ENCODE peak calls at places on chromosomes 12 and 14, in seven cellular contexts. One of them, this sample, is unnamed. For H3K4me1, the result is how much of the 10 kb centered on the place peaks cover.

GRCh38 chr12:59155448-59155847 is 235.1 kb upstream of the LRIG3 start:
- DNase-seq in PC-9: no peak
- DNase-seq in HCT116: no peak
- DNase-seq in PC-3: no peak
- DNase-seq in mammary epithelial cell: no peak
- DNase-seq in OCI-LY7: no peak
- DNase-seq in keratinocyte: no peak
- DNase-seq in this sample: no peak

GRCh38 chr14:73712540-73713141 is 1.5 kb downstream of the PNMA1 start:
- DNase-seq in PC-3: peak
- DNase-seq in PC-9: no peak
- DNase-seq in keratinocyte: no peak
- DNase-seq in mammary epithelial cell: peak
- DNase-seq in HCT116: no peak
- DNase-seq in OCI-LY7: peak
- DNase-seq in this sample: no peak

GRCh38 chr14:78863143-78863542 is 693.0 kb downstream of the NRXN3 start:
- DNase-seq in PC-9: peak
- DNase-seq in PC-3: peak
- DNase-seq in keratinocyte: peak
- DNase-seq in OCI-LY7: peak
- DNase-seq in HCT116: no peak
- DNase-seq in mammary epithelial cell: peak
- DNase-seq in this sample: peak

GRCh38 chr14:93086441-93087055 is 29.2 kb downstream of the ITPK1 start:
- DNase-seq in PC-9: peak
- DNase-seq in keratinocyte: no peak
- DNase-seq in HCT116: no peak
- DNase-seq in OCI-LY7: no peak
- DNase-seq in PC-3: no peak
- DNase-seq in mammary epithelial cell: no peak
- DNase-seq in this sample: no peak

GRCh38 chr12:2646341-2646740 is 148.4 kb upstream of the FKBP4 start:
- DNase-seq in PC-9: no peak
- DNase-seq in mammary epithelial cell: no peak
- DNase-seq in HCT116: no peak
- DNase-seq in PC-3: no peak
- DNase-seq in keratinocyte: no peak
- DNase-seq in OCI-LY7: no peak
- DNase-seq in this sample: no peak

GRCh38 chr12:81627336-81628189 is 131.6 kb downstream of the PPFIA2 start:
- DNase-seq in PC-3: peak
- DNase-seq in PC-9: peak
- DNase-seq in HCT116: peak
- DNase-seq in keratinocyte: no peak
- DNase-seq in OCI-LY7: peak
- DNase-seq in mammary epithelial cell: peak
- DNase-seq in this sample: no peak

GRCh38 chr14:85565862-85566296 is 35.9 kb downstream of the FLRT2 start:
- DNase-seq in mammary epithelial cell: peak
- DNase-seq in OCI-LY7: no peak
- DNase-seq in PC-3: peak
- DNase-seq in HCT116: no peak
- DNase-seq in PC-9: no peak
- DNase-seq in keratinocyte: peak
- DNase-seq in this sample: no peak

GRCh38 chr12:109723311-109723791 is 9.7 kb downstream of the FAM222A start:
- DNase-seq in PC-3: no peak
- DNase-seq in mammary epithelial cell: no peak
- DNase-seq in OCI-LY7: no peak
- DNase-seq in keratinocyte: no peak
- DNase-seq in PC-9: no peak
- DNase-seq in HCT116: no peak
- DNase-seq in this sample: no peak

GRCh38 chr12:57087689-57088441 is 1.0 kb upstream of the NAB2 start:
- DNase-seq in HCT116: peak
- DNase-seq in OCI-LY7: peak
- DNase-seq in PC-9: peak
- DNase-seq in mammary epithelial cell: peak
- DNase-seq in PC-3: peak
- DNase-seq in keratinocyte: no peak
- DNase-seq in this sample: no peak

GRCh38 chr14:23882884-23883283 is 70.7 kb upstream of the DHRS4 start:
- DNase-seq in PC-3: no peak
- DNase-seq in HCT116: no peak
- DNase-seq in PC-9: no peak
- DNase-seq in keratinocyte: no peak
- DNase-seq in mammary epithelial cell: no peak
- DNase-seq in OCI-LY7: peak
- DNase-seq in this sample: no peak

GRCh38 chr14:67240168-67240932 is 885 bp upstream of the PALS1 start:
- DNase-seq in PC-9: peak
- DNase-seq in PC-3: peak
- DNase-seq in HCT116: no peak
- DNase-seq in mammary epithelial cell: peak
- DNase-seq in keratinocyte: no peak
- DNase-seq in OCI-LY7: peak
- DNase-seq in this sample: no peak

GRCh38 chr12:68416826-68417225 is 84.7 kb upstream of the MDM1 start:
- DNase-seq in PC-3: peak
- DNase-seq in mammary epithelial cell: peak
- DNase-seq in PC-9: no peak
- DNase-seq in keratinocyte: no peak
- DNase-seq in OCI-LY7: no peak
- DNase-seq in HCT116: no peak
- DNase-seq in this sample: no peak

GRCh38 chr12:115553622-115554021 is 723.9 kb downstream of the MED13L start:
- DNase-seq in OCI-LY7: no peak
- DNase-seq in keratinocyte: no peak
- DNase-seq in PC-3: no peak
- DNase-seq in HCT116: no peak
- DNase-seq in mammary epithelial cell: no peak
- DNase-seq in PC-9: no peak
- DNase-seq in this sample: no peak

GRCh38 chr14:46840971-46841729 is 189.6 kb upstream of the RPL10L start:
- DNase-seq in HCT116: no peak
- DNase-seq in keratinocyte: no peak
- DNase-seq in mammary epithelial cell: no peak
- DNase-seq in PC-3: no peak
- DNase-seq in PC-9: no peak
- DNase-seq in OCI-LY7: no peak
- DNase-seq in this sample: no peak

GRCh38 chr12:71128191-71128590 is 29.6 kb downstream of the TSPAN8 start:
- DNase-seq in PC-3: no peak
- DNase-seq in keratinocyte: no peak
- DNase-seq in PC-9: no peak
- DNase-seq in OCI-LY7: no peak
- DNase-seq in mammary epithelial cell: no peak
- DNase-seq in HCT116: no peak
- DNase-seq in this sample: no peak

GRCh38 chr12:77814361-77814760 is 16.3 kb upstream of the NAV3 start:
- DNase-seq in mammary epithelial cell: no peak
- DNase-seq in keratinocyte: no peak
- DNase-seq in PC-9: no peak
- DNase-seq in HCT116: no peak
- DNase-seq in PC-3: no peak
- DNase-seq in OCI-LY7: no peak
- DNase-seq in this sample: no peak

GRCh38 chr12:188910-189621 is 24.9 kb downstream of the SLC6A12 start:
- DNase-seq in OCI-LY7: no peak
- DNase-seq in PC-3: peak
- DNase-seq in HCT116: no peak
- DNase-seq in PC-9: peak
- DNase-seq in mammary epithelial cell: no peak
- DNase-seq in keratinocyte: no peak
- DNase-seq in this sample: no peak

GRCh38 chr14:75409425-75410205 is 18.2 kb upstream of the JDP2 start:
- DNase-seq in mammary epithelial cell: no peak
- DNase-seq in PC-9: no peak
- DNase-seq in HCT116: no peak
- DNase-seq in PC-3: no peak
- DNase-seq in OCI-LY7: no peak
- DNase-seq in keratinocyte: no peak
- DNase-seq in this sample: no peak

GRCh38 chr12:64531665-64532334 is 78.5 kb upstream of the RASSF3 start:
- DNase-seq in keratinocyte: no peak
- DNase-seq in mammary epithelial cell: no peak
- DNase-seq in PC-3: no peak
- DNase-seq in OCI-LY7: no peak
- DNase-seq in PC-9: no peak
- DNase-seq in HCT116: no peak
- DNase-seq in this sample: no peak

GRCh38 chr12:59404109-59404650 is 191.6 kb upstream of the SLC16A7 start:
- DNase-seq in HCT116: no peak
- DNase-seq in keratinocyte: no peak
- DNase-seq in PC-9: no peak
- DNase-seq in OCI-LY7: no peak
- DNase-seq in PC-3: no peak
- DNase-seq in mammary epithelial cell: no peak
- DNase-seq in this sample: no peak

GRCh38 chr12:56995201-56995929 is 11.0 kb downstream of the ZBTB39 start:
- DNase-seq in keratinocyte: no peak
- DNase-seq in mammary epithelial cell: no peak
- DNase-seq in HCT116: no peak
- DNase-seq in OCI-LY7: no peak
- DNase-seq in PC-3: no peak
- DNase-seq in PC-9: no peak
- DNase-seq in this sample: no peak

GRCh38 chr14:50344116-50344775 is 32.1 kb downstream of the DMAC2L start:
- DNase-seq in mammary epithelial cell: peak
- DNase-seq in PC-3: no peak
- DNase-seq in HCT116: no peak
- DNase-seq in PC-9: no peak
- DNase-seq in keratinocyte: peak
- DNase-seq in OCI-LY7: no peak
- DNase-seq in this sample: no peak

GRCh38 chr14:50340045-50340444 is 27.9 kb downstream of the DMAC2L start:
- DNase-seq in PC-3: no peak
- DNase-seq in keratinocyte: no peak
- DNase-seq in mammary epithelial cell: no peak
- DNase-seq in HCT116: no peak
- DNase-seq in OCI-LY7: no peak
- DNase-seq in PC-9: no peak
- DNase-seq in this sample: no peak

GRCh38 chr14:50340945-50341344 is 28.8 kb downstream of the DMAC2L start:
- DNase-seq in OCI-LY7: peak
- DNase-seq in mammary epithelial cell: no peak
- DNase-seq in HCT116: no peak
- DNase-seq in keratinocyte: no peak
- DNase-seq in PC-9: no peak
- DNase-seq in PC-3: no peak
- DNase-seq in this sample: no peak

GRCh38 chr14:50343424-50343823 is 31.3 kb downstream of the DMAC2L start:
- DNase-seq in PC-9: no peak
- DNase-seq in OCI-LY7: no peak
- DNase-seq in HCT116: no peak
- DNase-seq in mammary epithelial cell: no peak
- DNase-seq in PC-3: no peak
- DNase-seq in keratinocyte: no peak
- DNase-seq in this sample: no peak

GRCh38 chr14:50342211-50343080 is 30.3 kb downstream of the DMAC2L start:
- DNase-seq in PC-3: peak
- DNase-seq in mammary epithelial cell: peak
- DNase-seq in PC-9: peak
- DNase-seq in keratinocyte: no peak
- DNase-seq in HCT116: no peak
- DNase-seq in OCI-LY7: no peak
- DNase-seq in this sample: no peak
- H3K4me3 ChIP-seq in PC-3: peak
- H3K4me3 ChIP-seq in mammary epithelial cell: no peak
- H3K4me3 ChIP-seq in PC-9: no peak
- H3K4me3 ChIP-seq in keratinocyte: no peak
- H3K4me3 ChIP-seq in HCT116: no peak
- H3K4me3 ChIP-seq in OCI-LY7: no peak
- H3K4me3 ChIP-seq in this sample: no peak

DNA sequence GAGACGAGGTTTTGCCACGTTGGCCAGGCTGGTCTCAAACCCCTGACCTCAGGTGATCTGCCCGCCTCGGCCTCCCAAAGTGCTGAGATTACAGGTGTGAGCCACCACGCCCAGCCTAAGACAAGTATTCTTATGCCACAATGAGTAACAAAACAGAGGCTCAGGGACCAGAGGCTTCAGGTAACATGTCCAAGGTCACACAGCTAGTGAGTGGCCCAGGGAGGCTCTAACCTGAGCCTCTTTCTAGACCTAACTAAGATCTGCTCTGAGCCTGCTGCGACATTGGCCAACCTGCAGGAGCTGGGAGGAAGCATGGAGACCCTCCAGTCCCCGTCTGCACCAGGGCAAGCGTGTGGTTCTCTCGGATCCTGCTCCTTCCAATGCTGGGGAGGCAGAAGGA is 77.9 kb downstream of the FOXN3 start:
- DNase-seq in HCT116: no peak
- DNase-seq in PC-9: no peak
- DNase-seq in PC-3: no peak
- DNase-seq in keratinocyte: no peak
- DNase-seq in OCI-LY7: no peak
- DNase-seq in mammary epithelial cell: no peak
- DNase-seq in this sample: no peak
- H3K27ac ChIP-seq in HCT116: no peak
- H3K27ac ChIP-seq in PC-9: no peak
- H3K27ac ChIP-seq in PC-3: no peak
- H3K27ac ChIP-seq in keratinocyte: no peak
- H3K27ac ChIP-seq in OCI-LY7: peak
- H3K27ac ChIP-seq in mammary epithelial cell: no peak
- H3K27ac ChIP-seq in this sample: no peak

GRCh38 chr14:51727526-51727925 is 75.8 kb downstream of the FRMD6 start:
- DNase-seq in OCI-LY7: no peak
- DNase-seq in PC-3: no peak
- DNase-seq in HCT116: no peak
- DNase-seq in keratinocyte: no peak
- DNase-seq in mammary epithelial cell: no peak
- DNase-seq in PC-9: no peak
- DNase-seq in this sample: no peak
- H3K4me1 ChIP-seq in OCI-LY7: under half
- H3K4me1 ChIP-seq in PC-3: under half
- H3K4me1 ChIP-seq in HCT116: under half
- H3K4me1 ChIP-seq in keratinocyte: under half
- H3K4me1 ChIP-seq in mammary epithelial cell: under half
- H3K4me1 ChIP-seq in PC-9: under half
- H3K4me1 ChIP-seq in this sample: under half

DNA sequence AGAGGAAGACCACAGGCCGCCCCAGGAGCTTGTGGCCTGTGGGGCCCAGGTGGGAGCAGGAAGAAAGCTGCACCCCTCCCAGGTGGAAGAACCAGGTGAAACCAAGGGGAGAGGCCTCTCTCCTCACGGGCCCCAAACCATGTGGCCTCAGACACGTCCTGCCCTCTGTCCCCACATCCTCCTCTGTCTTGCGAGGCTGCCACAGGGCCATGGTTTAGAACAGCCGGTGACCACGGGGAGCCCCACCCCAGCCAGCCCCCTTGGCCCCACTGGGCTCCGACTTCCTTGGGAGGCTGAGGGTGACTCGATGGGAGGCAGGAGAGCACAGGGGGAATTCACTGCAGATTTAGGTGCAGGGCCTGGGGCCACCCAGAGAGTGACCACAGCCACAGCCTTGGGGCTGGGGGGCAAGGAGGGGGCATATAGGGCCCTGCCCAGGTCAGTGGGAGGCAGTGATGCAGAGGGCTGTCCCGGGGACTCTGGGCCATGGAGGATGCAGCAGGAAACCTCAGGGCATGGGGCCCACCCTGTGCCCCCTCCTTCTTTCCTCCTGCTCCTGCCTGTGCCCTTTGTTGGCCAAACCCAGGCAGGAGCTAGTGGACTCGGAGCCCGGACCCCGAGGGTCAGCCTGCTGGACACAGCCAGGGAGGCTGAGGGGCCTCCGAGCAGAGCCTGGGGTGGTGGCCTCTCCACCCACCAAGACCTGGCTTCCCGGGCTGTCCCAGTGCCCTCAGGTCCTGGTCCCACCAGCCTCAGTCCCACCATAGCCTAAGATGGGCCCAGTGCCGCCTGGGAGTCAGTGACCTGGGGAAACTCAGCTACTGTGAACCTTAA is 265.7 kb downstream of the ADGRD1 start:
- DNase-seq in PC-9: no peak
- DNase-seq in PC-3: no peak
- DNase-seq in OCI-LY7: no peak
- DNase-seq in mammary epithelial cell: no peak
- DNase-seq in keratinocyte: no peak
- DNase-seq in HCT116: no peak
- DNase-seq in this sample: no peak
- H3K4me3 ChIP-seq in PC-9: no peak
- H3K4me3 ChIP-seq in PC-3: no peak
- H3K4me3 ChIP-seq in OCI-LY7: no peak
- H3K4me3 ChIP-seq in mammary epithelial cell: no peak
- H3K4me3 ChIP-seq in keratinocyte: no peak
- H3K4me3 ChIP-seq in HCT116: no peak
- H3K4me3 ChIP-seq in this sample: no peak

This sample was measured in iPS DF 6.9.